ENCODE peak calls at places on chromosomes 6 and 20, in four cellular contexts. One of them, this sample, is unnamed.

GRCh38 chr20:22341508-22341907 is 242.9 kb downstream of the FOXA2 start:
- DNase-seq in NCI-H1436: no peak
- DNase-seq in choroid plexus epithelial cell: peak; percentile 8
- DNase-seq in NCI-H1092 treated with DMSO at 0.1 percent for 48 hours: no peak
- DNase-seq in this sample: no peak

GRCh38 chr20:21147593-21147992 is 21.7 kb downstream of the KIZ start:
- DNase-seq in NCI-H1436: no peak
- DNase-seq in choroid plexus epithelial cell: no peak
- DNase-seq in NCI-H1092 treated with DMSO at 0.1 percent for 48 hours: no peak
- DNase-seq in this sample: no peak

GRCh38 chr20:35954907-35955251 is 577 bp upstream of the SCAND1 start:
- DNase-seq in NCI-H1436: no peak
- DNase-seq in choroid plexus epithelial cell: peak; percentile 53
- DNase-seq in NCI-H1092 treated with DMSO at 0.1 percent for 48 hours: no peak
- DNase-seq in this sample: no peak

GRCh38 chr6:99822741-99823512 is 171.1 kb downstream of the MCHR2 start:
- DNase-seq in NCI-H1436: peak; percentile 61
- DNase-seq in choroid plexus epithelial cell: peak; percentile 74
- DNase-seq in NCI-H1092 treated with DMSO at 0.1 percent for 48 hours: peak; percentile 64
- DNase-seq in this sample: no peak

GRCh38 chr6:144294016-144294415 is 8.9 kb downstream of the UTRN start:
- DNase-seq in NCI-H1436: no peak
- DNase-seq in choroid plexus epithelial cell: peak; percentile 90
- DNase-seq in NCI-H1092 treated with DMSO at 0.1 percent for 48 hours: no peak
- DNase-seq in this sample: no peak

GRCh38 chr6:25089442-25089841 is 153.7 kb upstream of the RIPOR2 start:
- DNase-seq in NCI-H1436: no peak
- DNase-seq in choroid plexus epithelial cell: peak; percentile 31
- DNase-seq in NCI-H1092 treated with DMSO at 0.1 percent for 48 hours: no peak
- DNase-seq in this sample: no peak

GRCh38 chr20:36084897-36085617 is 69.5 kb upstream of the EPB41L1 start:
- DNase-seq in NCI-H1436: no peak
- DNase-seq in choroid plexus epithelial cell: peak; percentile 83
- DNase-seq in NCI-H1092 treated with DMSO at 0.1 percent for 48 hours: no peak
- DNase-seq in this sample: no peak

GRCh38 chr6:75458895-75459294 is 34.7 kb downstream of the FILIP1 start:
- DNase-seq in NCI-H1436: no peak
- DNase-seq in choroid plexus epithelial cell: peak; percentile 91
- DNase-seq in NCI-H1092 treated with DMSO at 0.1 percent for 48 hours: no peak
- DNase-seq in this sample: no peak